ENCODE peak calls at places on chromosomes 12 and 14, in six cellular contexts. W is brain microvascular endothelial cell; L is activated CD4-positive, alpha-beta T cell treated with anti-CD3 and anti-CD28 coated beads, Interleukin-2, amount 10 ng/mL, durations not matched to agents 7 days and 5 days; P is left cardiac atrium; V is stomach; K is GF-D8. H is an unnamed sample.

GRCh38 chr14:104433401-104434213 is 146.0 kb upstream of the C14orf180 start:
- DNase-seq in P (no peak), K (no peak), L (no peak), W (no peak), V (peak; percentile 24), H (no peak)

GRCh38 chr12:93079271-93079670 is 150.2 kb upstream of the EEA1 start:
- DNase-seq in W (no peak), L (no peak), K (no peak), V (no peak), P (no peak), H (no peak)

GRCh38 chr12:57580466-57580795 is 10.6 kb upstream of the PIP4K2C start:
- DNase-seq in K (no peak), W (no peak), P (no peak), V (no peak), L (no peak), H (no peak)

GRCh38 chr14:85300119-85300518 is 229.8 kb upstream of the FLRT2 start:
- DNase-seq in K (no peak), P (no peak), V (no peak), W (no peak), L (no peak), H (no peak)

GRCh38 chr12:45726594-45727300 is 2.8 kb upstream of the ARID2 start:
- DNase-seq in V (peak; percentile 58), L (peak; percentile 9), K (no peak), P (peak; percentile 68), W (peak; percentile 19), H (peak; percentile 28)

GRCh38 chr12:78671295-78671694 is 193.3 kb upstream of the SYT1 start:
- DNase-seq in W (peak; percentile 97), L (no peak), V (no peak), P (no peak), K (no peak), H (no peak)

GRCh38 chr12:124281309-124281708 is 13.6 kb upstream of the RFLNA start:
- DNase-seq in W (no peak), L (no peak), V (no peak), K (no peak), P (no peak), H (no peak)

GRCh38 chr12:87509233-87509820 is 519.9 kb downstream of the C12orf50 start:
- DNase-seq in K (no peak), W (peak; percentile 61), P (no peak), V (no peak), L (no peak), H (no peak)

GRCh38 chr12:49098035-49098451 is 3.4 kb upstream of the DHH start:
- DNase-seq in P (no peak), L (peak; percentile 69), V (peak; percentile 61), K (peak; percentile 5), W (no peak), H (peak; percentile 55)

GRCh38 chr14:20427231-20428009 is 8.5 kb downstream of the KLHL33 start:
- DNase-seq in L (no peak), W (peak; percentile 40), K (peak; percentile 74), V (no peak), P (no peak), H (no peak)

GRCh38 chr12:42660968-42661937 is 71.7 kb upstream of the PRICKLE1 start:
- DNase-seq in L (no peak), K (no peak), W (no peak), P (no peak), V (no peak), H (no peak)

GRCh38 chr12:16844875-16845274 is 238.9 kb upstream of the LMO3 start:
- DNase-seq in V (no peak), P (no peak), L (no peak), K (no peak), W (no peak), H (no peak)

GRCh38 chr14:63432228-63432627 is 110.9 kb downstream of the PPP2R5E start:
- DNase-seq in V (no peak), P (no peak), W (no peak), L (no peak), K (no peak), H (no peak)

GRCh38 chr12:15404485-15404884 is 82.2 kb downstream of the PTPRO start:
- DNase-seq in P (no peak), K (no peak), L (no peak), W (peak; percentile 27), V (no peak), H (no peak)

H was measured in stimulated activated naive CD4-positive, alpha-beta T cell.